ENCODE peak calls at places on chromosome 9, in six cellular contexts. One of them, this sample, is unnamed.

GRCh38 chr9:111298831-111299603 is 31.0 kb downstream of the OR2K2 start:
- DNase-seq in thoracic aorta: no peak
- DNase-seq in epithelial cell of proximal tubule: peak
- DNase-seq in A172: peak
- DNase-seq in endothelial cell of umbilical vein: peak
- DNase-seq in activated CD4-positive, alpha-beta T cell treated with anti-CD3 and anti-CD28 coated beads, Interleukin-2, amount 10 ng/mL, durations not matched to agents 7 days and 5 days: peak
- DNase-seq in this sample: no peak

GRCh38 chr9:135552021-135552697 is 6.2 kb downstream of the OBP2A start:
- DNase-seq in thoracic aorta: no peak
- DNase-seq in epithelial cell of proximal tubule: no peak
- DNase-seq in A172: no peak
- DNase-seq in endothelial cell of umbilical vein: no peak
- DNase-seq in activated CD4-positive, alpha-beta T cell treated with anti-CD3 and anti-CD28 coated beads, Interleukin-2, amount 10 ng/mL, durations not matched to agents 7 days and 5 days: no peak
- DNase-seq in this sample: no peak

GRCh38 chr9:82763631-82764030 is 299.3 kb downstream of the RASEF start:
- DNase-seq in thoracic aorta: no peak
- DNase-seq in epithelial cell of proximal tubule: no peak
- DNase-seq in A172: no peak
- DNase-seq in endothelial cell of umbilical vein: no peak
- DNase-seq in activated CD4-positive, alpha-beta T cell treated with anti-CD3 and anti-CD28 coated beads, Interleukin-2, amount 10 ng/mL, durations not matched to agents 7 days and 5 days: no peak
- DNase-seq in this sample: no peak

GRCh38 chr9:21696411-21696865 is 106.0 kb upstream of the MTAP start:
- DNase-seq in thoracic aorta: no peak
- DNase-seq in epithelial cell of proximal tubule: no peak
- DNase-seq in A172: no peak
- DNase-seq in endothelial cell of umbilical vein: no peak
- DNase-seq in activated CD4-positive, alpha-beta T cell treated with anti-CD3 and anti-CD28 coated beads, Interleukin-2, amount 10 ng/mL, durations not matched to agents 7 days and 5 days: no peak
- DNase-seq in this sample: no peak

GRCh38 chr9:108093773-108094675 is 604.5 kb upstream of the KLF4 start:
- DNase-seq in thoracic aorta: no peak
- DNase-seq in epithelial cell of proximal tubule: peak
- DNase-seq in A172: peak
- DNase-seq in endothelial cell of umbilical vein: no peak
- DNase-seq in activated CD4-positive, alpha-beta T cell treated with anti-CD3 and anti-CD28 coated beads, Interleukin-2, amount 10 ng/mL, durations not matched to agents 7 days and 5 days: no peak
- DNase-seq in this sample: no peak

GRCh38 chr9:133106511-133107244 is 14.4 kb downstream of the RALGDS start:
- DNase-seq in thoracic aorta: no peak
- DNase-seq in epithelial cell of proximal tubule: no peak
- DNase-seq in A172: no peak
- DNase-seq in endothelial cell of umbilical vein: no peak
- DNase-seq in activated CD4-positive, alpha-beta T cell treated with anti-CD3 and anti-CD28 coated beads, Interleukin-2, amount 10 ng/mL, durations not matched to agents 7 days and 5 days: no peak
- DNase-seq in this sample: no peak

GRCh38 chr9:95504053-95504963 is 12.5 kb downstream of the PTCH1 start:
- DNase-seq in thoracic aorta: no peak
- DNase-seq in epithelial cell of proximal tubule: no peak
- DNase-seq in A172: peak
- DNase-seq in endothelial cell of umbilical vein: peak
- DNase-seq in activated CD4-positive, alpha-beta T cell treated with anti-CD3 and anti-CD28 coated beads, Interleukin-2, amount 10 ng/mL, durations not matched to agents 7 days and 5 days: no peak
- DNase-seq in this sample: no peak

GRCh38 chr9:75709698-75710097 is 180.8 kb upstream of the PCSK5 start:
- DNase-seq in thoracic aorta: no peak
- DNase-seq in epithelial cell of proximal tubule: no peak
- DNase-seq in A172: no peak
- DNase-seq in endothelial cell of umbilical vein: no peak
- DNase-seq in activated CD4-positive, alpha-beta T cell treated with anti-CD3 and anti-CD28 coated beads, Interleukin-2, amount 10 ng/mL, durations not matched to agents 7 days and 5 days: no peak
- DNase-seq in this sample: no peak

GRCh38 chr9:107337676-107338590 is 54.9 kb downstream of the RAD23B start:
- DNase-seq in thoracic aorta: no peak
- DNase-seq in epithelial cell of proximal tubule: no peak
- DNase-seq in A172: no peak
- DNase-seq in endothelial cell of umbilical vein: no peak
- DNase-seq in activated CD4-positive, alpha-beta T cell treated with anti-CD3 and anti-CD28 coated beads, Interleukin-2, amount 10 ng/mL, durations not matched to agents 7 days and 5 days: no peak
- DNase-seq in this sample: no peak

GRCh38 chr9:86706391-86706790 is 240.9 kb downstream of the GAS1 start:
- DNase-seq in thoracic aorta: no peak
- DNase-seq in epithelial cell of proximal tubule: no peak
- DNase-seq in A172: peak
- DNase-seq in endothelial cell of umbilical vein: no peak
- DNase-seq in activated CD4-positive, alpha-beta T cell treated with anti-CD3 and anti-CD28 coated beads, Interleukin-2, amount 10 ng/mL, durations not matched to agents 7 days and 5 days: no peak
- DNase-seq in this sample: no peak

GRCh38 chr9:92589918-92590317 is 54.1 kb upstream of the ECM2 start:
- DNase-seq in thoracic aorta: no peak
- DNase-seq in epithelial cell of proximal tubule: no peak
- DNase-seq in A172: no peak
- DNase-seq in endothelial cell of umbilical vein: no peak
- DNase-seq in activated CD4-positive, alpha-beta T cell treated with anti-CD3 and anti-CD28 coated beads, Interleukin-2, amount 10 ng/mL, durations not matched to agents 7 days and 5 days: no peak
- DNase-seq in this sample: no peak

GRCh38 chr9:129210125-129210524 is 32.1 kb upstream of the IER5L start:
- DNase-seq in thoracic aorta: no peak
- DNase-seq in epithelial cell of proximal tubule: no peak
- DNase-seq in A172: no peak
- DNase-seq in endothelial cell of umbilical vein: no peak
- DNase-seq in activated CD4-positive, alpha-beta T cell treated with anti-CD3 and anti-CD28 coated beads, Interleukin-2, amount 10 ng/mL, durations not matched to agents 7 days and 5 days: no peak
- DNase-seq in this sample: no peak

GRCh38 chr9:133603165-133603927 is 5.8 kb downstream of the FAM163B start:
- DNase-seq in thoracic aorta: no peak
- DNase-seq in epithelial cell of proximal tubule: no peak
- DNase-seq in A172: no peak
- DNase-seq in endothelial cell of umbilical vein: no peak
- DNase-seq in activated CD4-positive, alpha-beta T cell treated with anti-CD3 and anti-CD28 coated beads, Interleukin-2, amount 10 ng/mL, durations not matched to agents 7 days and 5 days: no peak
- DNase-seq in this sample: no peak

GRCh38 chr9:133002147-133003070 is 23.9 kb downstream of the GFI1B start:
- DNase-seq in thoracic aorta: no peak
- DNase-seq in epithelial cell of proximal tubule: no peak
- DNase-seq in A172: no peak
- DNase-seq in endothelial cell of umbilical vein: no peak
- DNase-seq in activated CD4-positive, alpha-beta T cell treated with anti-CD3 and anti-CD28 coated beads, Interleukin-2, amount 10 ng/mL, durations not matched to agents 7 days and 5 days: no peak
- DNase-seq in this sample: no peak

GRCh38 chr9:113482991-113483675 is 19.6 kb downstream of the RGS3 start:
- DNase-seq in thoracic aorta: no peak
- DNase-seq in epithelial cell of proximal tubule: no peak
- DNase-seq in A172: no peak
- DNase-seq in endothelial cell of umbilical vein: no peak
- DNase-seq in activated CD4-positive, alpha-beta T cell treated with anti-CD3 and anti-CD28 coated beads, Interleukin-2, amount 10 ng/mL, durations not matched to agents 7 days and 5 days: no peak
- DNase-seq in this sample: no peak

GRCh38 chr9:32551491-32552049 is 557 bp upstream of the SMIM27 start:
- DNase-seq in thoracic aorta: no peak
- DNase-seq in epithelial cell of proximal tubule: no peak
- DNase-seq in A172: peak
- DNase-seq in endothelial cell of umbilical vein: peak
- DNase-seq in activated CD4-positive, alpha-beta T cell treated with anti-CD3 and anti-CD28 coated beads, Interleukin-2, amount 10 ng/mL, durations not matched to agents 7 days and 5 days: peak
- DNase-seq in this sample: no peak

GRCh38 chr9:135347461-135347860 is 132.1 kb upstream of the PPP1R26 start:
- DNase-seq in thoracic aorta: no peak
- DNase-seq in epithelial cell of proximal tubule: no peak
- DNase-seq in A172: peak
- DNase-seq in endothelial cell of umbilical vein: no peak
- DNase-seq in activated CD4-positive, alpha-beta T cell treated with anti-CD3 and anti-CD28 coated beads, Interleukin-2, amount 10 ng/mL, durations not matched to agents 7 days and 5 days: no peak
- DNase-seq in this sample: no peak

GRCh38 chr9:82167296-82167695 is 178.7 kb downstream of the SPATA31D1 start:
- DNase-seq in thoracic aorta: no peak
- DNase-seq in epithelial cell of proximal tubule: no peak
- DNase-seq in A172: no peak
- DNase-seq in endothelial cell of umbilical vein: no peak
- DNase-seq in activated CD4-positive, alpha-beta T cell treated with anti-CD3 and anti-CD28 coated beads, Interleukin-2, amount 10 ng/mL, durations not matched to agents 7 days and 5 days: no peak
- DNase-seq in this sample: no peak

GRCh38 chr9:91047993-91048607 is 246.5 kb downstream of the SYK start:
- DNase-seq in thoracic aorta: no peak
- DNase-seq in epithelial cell of proximal tubule: peak
- DNase-seq in A172: peak
- DNase-seq in endothelial cell of umbilical vein: peak
- DNase-seq in activated CD4-positive, alpha-beta T cell treated with anti-CD3 and anti-CD28 coated beads, Interleukin-2, amount 10 ng/mL, durations not matched to agents 7 days and 5 days: peak
- DNase-seq in this sample: no peak

GRCh38 chr9:108850293-108850897 is 5.4 kb downstream of the ACTL7B start:
- DNase-seq in thoracic aorta: no peak
- DNase-seq in epithelial cell of proximal tubule: no peak
- DNase-seq in A172: no peak
- DNase-seq in endothelial cell of umbilical vein: peak
- DNase-seq in activated CD4-positive, alpha-beta T cell treated with anti-CD3 and anti-CD28 coated beads, Interleukin-2, amount 10 ng/mL, durations not matched to agents 7 days and 5 days: no peak
- DNase-seq in this sample: no peak